ENCODE peak calls at places on chromosomes 6 and 20, in ten cellular contexts. One of them, this sample, is unnamed.

GRCh38 chr6:2802521-2803060 is 37.4 kb downstream of the WRNIP1 start:
- DNase-seq in neural crest cell: no peak
- DNase-seq in astrocyte of the spinal cord: no peak
- DNase-seq in pancreas: no peak
- DNase-seq in fibroblast of mammary gland: no peak
- DNase-seq in Calu3: no peak
- DNase-seq in right lobe of liver: no peak
- DNase-seq in CD4-positive, alpha-beta T cell: no peak
- DNase-seq in OCI-LY7: no peak
- DNase-seq in DND-41: no peak
- DNase-seq in this sample: no peak

GRCh38 chr6:36104836-36105235 is 25.5 kb upstream of the MAPK13 start:
- DNase-seq in neural crest cell: no peak
- DNase-seq in astrocyte of the spinal cord: no peak
- DNase-seq in pancreas: no peak
- DNase-seq in fibroblast of mammary gland: peak; percentile 38
- DNase-seq in Calu3: no peak
- DNase-seq in right lobe of liver: no peak
- DNase-seq in CD4-positive, alpha-beta T cell: no peak
- DNase-seq in OCI-LY7: no peak
- DNase-seq in DND-41: no peak
- DNase-seq in this sample: no peak

GRCh38 chr6:148770408-148771211 is 23.8 kb downstream of the UST start:
- DNase-seq in neural crest cell: no peak
- DNase-seq in astrocyte of the spinal cord: no peak
- DNase-seq in pancreas: no peak
- DNase-seq in fibroblast of mammary gland: no peak
- DNase-seq in Calu3: no peak
- DNase-seq in right lobe of liver: no peak
- DNase-seq in CD4-positive, alpha-beta T cell: no peak
- DNase-seq in OCI-LY7: no peak
- DNase-seq in DND-41: no peak
- DNase-seq in this sample: no peak

GRCh38 chr20:23415958-23416583 is 5.2 kb downstream of the NAPB start:
- DNase-seq in neural crest cell: no peak
- DNase-seq in astrocyte of the spinal cord: no peak
- DNase-seq in pancreas: no peak
- DNase-seq in fibroblast of mammary gland: peak; percentile 27
- DNase-seq in Calu3: no peak
- DNase-seq in right lobe of liver: no peak
- DNase-seq in CD4-positive, alpha-beta T cell: no peak
- DNase-seq in OCI-LY7: no peak
- DNase-seq in DND-41: no peak
- DNase-seq in this sample: no peak

GRCh38 chr6:46626228-46626909 is 26.2 kb downstream of the CYP39A1 start:
- DNase-seq in neural crest cell: no peak
- DNase-seq in astrocyte of the spinal cord: peak; percentile 56
- DNase-seq in pancreas: no peak
- DNase-seq in fibroblast of mammary gland: peak; percentile 53
- DNase-seq in Calu3: peak; percentile 16
- DNase-seq in right lobe of liver: no peak
- DNase-seq in CD4-positive, alpha-beta T cell: no peak
- DNase-seq in OCI-LY7: peak; percentile 79
- DNase-seq in DND-41: no peak
- DNase-seq in this sample: no peak

GRCh38 chr6:111685506-111685905 is 79.8 kb upstream of the TRAF3IP2 start:
- DNase-seq in neural crest cell: no peak
- DNase-seq in astrocyte of the spinal cord: no peak
- DNase-seq in pancreas: no peak
- DNase-seq in fibroblast of mammary gland: no peak
- DNase-seq in Calu3: no peak
- DNase-seq in right lobe of liver: no peak
- DNase-seq in CD4-positive, alpha-beta T cell: no peak
- DNase-seq in OCI-LY7: no peak
- DNase-seq in DND-41: no peak
- DNase-seq in this sample: no peak

GRCh38 chr6:45438849-45439406 is 61.2 kb upstream of the SUPT3H start:
- DNase-seq in neural crest cell: no peak
- DNase-seq in astrocyte of the spinal cord: peak; percentile 94
- DNase-seq in pancreas: no peak
- DNase-seq in fibroblast of mammary gland: peak; percentile 96
- DNase-seq in Calu3: no peak
- DNase-seq in right lobe of liver: no peak
- DNase-seq in CD4-positive, alpha-beta T cell: no peak
- DNase-seq in OCI-LY7: no peak
- DNase-seq in DND-41: peak; percentile 68
- DNase-seq in this sample: no peak

GRCh38 chr20:60224914-60225313 is 266.7 kb downstream of the CDH26 start:
- DNase-seq in neural crest cell: peak; percentile 35
- DNase-seq in astrocyte of the spinal cord: no peak
- DNase-seq in pancreas: no peak
- DNase-seq in fibroblast of mammary gland: peak; percentile 41
- DNase-seq in Calu3: peak; percentile 36
- DNase-seq in right lobe of liver: no peak
- DNase-seq in CD4-positive, alpha-beta T cell: no peak
- DNase-seq in OCI-LY7: peak; percentile 41
- DNase-seq in DND-41: peak; percentile 63
- DNase-seq in this sample: peak; percentile 57

GRCh38 chr20:54623923-54624569 is 148.7 kb downstream of the DOK5 start:
- DNase-seq in neural crest cell: no peak
- DNase-seq in astrocyte of the spinal cord: no peak
- DNase-seq in pancreas: no peak
- DNase-seq in fibroblast of mammary gland: no peak
- DNase-seq in Calu3: no peak
- DNase-seq in right lobe of liver: no peak
- DNase-seq in CD4-positive, alpha-beta T cell: no peak
- DNase-seq in OCI-LY7: no peak
- DNase-seq in DND-41: no peak
- DNase-seq in this sample: no peak

GRCh38 chr20:13102689-13103088 is 93.9 kb downstream of the SPTLC3 start:
- DNase-seq in neural crest cell: no peak
- DNase-seq in astrocyte of the spinal cord: no peak
- DNase-seq in pancreas: no peak
- DNase-seq in fibroblast of mammary gland: no peak
- DNase-seq in Calu3: no peak
- DNase-seq in right lobe of liver: no peak
- DNase-seq in CD4-positive, alpha-beta T cell: no peak
- DNase-seq in OCI-LY7: no peak
- DNase-seq in DND-41: no peak
- DNase-seq in this sample: no peak

GRCh38 chr6:13708679-13709261 is 2.9 kb downstream of the RANBP9 start:
- DNase-seq in neural crest cell: no peak
- DNase-seq in astrocyte of the spinal cord: peak; percentile 37
- DNase-seq in pancreas: no peak
- DNase-seq in fibroblast of mammary gland: peak; percentile 46
- DNase-seq in Calu3: no peak
- DNase-seq in right lobe of liver: no peak
- DNase-seq in CD4-positive, alpha-beta T cell: no peak
- DNase-seq in OCI-LY7: peak; percentile 45
- DNase-seq in DND-41: peak; percentile 22
- DNase-seq in this sample: no peak

GRCh38 chr6:160086754-160087153 is 34.9 kb upstream of the SLC22A1 start:
- DNase-seq in neural crest cell: no peak
- DNase-seq in astrocyte of the spinal cord: no peak
- DNase-seq in pancreas: no peak
- DNase-seq in fibroblast of mammary gland: no peak
- DNase-seq in Calu3: no peak
- DNase-seq in right lobe of liver: no peak
- DNase-seq in CD4-positive, alpha-beta T cell: no peak
- DNase-seq in OCI-LY7: no peak
- DNase-seq in DND-41: no peak
- DNase-seq in this sample: no peak

GRCh38 chr6:160089534-160089897 is 32.1 kb upstream of the SLC22A1 start:
- DNase-seq in neural crest cell: no peak
- DNase-seq in astrocyte of the spinal cord: no peak
- DNase-seq in pancreas: no peak
- DNase-seq in fibroblast of mammary gland: no peak
- DNase-seq in Calu3: no peak
- DNase-seq in right lobe of liver: no peak
- DNase-seq in CD4-positive, alpha-beta T cell: no peak
- DNase-seq in OCI-LY7: no peak
- DNase-seq in DND-41: no peak
- DNase-seq in this sample: no peak

GRCh38 chr6:160088069-160088773 is 33.4 kb upstream of the SLC22A1 start:
- DNase-seq in neural crest cell: peak; percentile 46
- DNase-seq in astrocyte of the spinal cord: peak; percentile 79
- DNase-seq in pancreas: no peak
- DNase-seq in fibroblast of mammary gland: peak; percentile 95
- DNase-seq in Calu3: peak; percentile 56
- DNase-seq in right lobe of liver: peak; percentile 75
- DNase-seq in CD4-positive, alpha-beta T cell: no peak
- DNase-seq in OCI-LY7: peak; percentile 8
- DNase-seq in DND-41: no peak
- DNase-seq in this sample: peak; percentile 73

GRCh38 chr6:160085713-160086505 is 35.7 kb upstream of the SLC22A1 start:
- DNase-seq in neural crest cell: no peak
- DNase-seq in astrocyte of the spinal cord: no peak
- DNase-seq in pancreas: no peak
- DNase-seq in fibroblast of mammary gland: no peak
- DNase-seq in Calu3: no peak
- DNase-seq in right lobe of liver: no peak
- DNase-seq in CD4-positive, alpha-beta T cell: no peak
- DNase-seq in OCI-LY7: no peak
- DNase-seq in DND-41: no peak
- DNase-seq in this sample: no peak

DNA sequence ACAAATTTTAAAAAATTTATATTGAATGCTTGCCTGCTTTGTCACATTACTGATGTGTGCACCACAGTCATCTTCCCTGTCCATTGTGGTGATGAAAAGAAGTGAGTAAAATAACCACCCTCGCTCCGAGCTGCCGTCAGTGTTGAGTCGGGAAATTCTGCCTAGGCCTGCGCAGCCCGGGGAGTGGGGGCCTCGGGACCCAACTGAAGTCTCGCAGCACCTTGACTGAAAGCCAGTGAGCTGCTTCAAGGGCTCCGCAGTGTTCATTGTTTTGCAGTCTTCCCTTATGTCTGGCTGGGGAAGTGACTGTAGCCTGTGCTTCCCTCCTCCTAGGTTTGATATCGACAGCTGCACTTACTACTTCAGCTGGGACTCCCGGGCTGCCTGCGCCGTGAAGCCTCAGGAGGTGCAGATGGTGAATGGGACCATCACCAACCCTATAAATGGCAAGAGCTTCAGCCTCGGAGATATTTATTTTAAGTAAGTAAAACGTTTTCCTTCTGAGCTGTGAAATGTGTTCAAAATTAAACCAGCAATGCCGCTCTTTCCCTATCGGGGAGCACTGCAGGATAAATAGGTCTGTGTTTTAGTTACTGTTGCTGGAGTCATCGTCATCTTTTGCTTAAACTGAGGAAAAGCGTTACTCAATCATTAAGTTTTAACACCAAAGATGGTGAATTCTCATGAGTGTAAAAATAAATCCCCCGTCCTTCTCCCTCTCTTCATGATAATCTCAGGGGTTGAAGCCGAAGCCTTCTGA is 32.7 kb upstream of the SLC22A1 start:
- DNase-seq in neural crest cell: no peak
- DNase-seq in astrocyte of the spinal cord: no peak
- DNase-seq in pancreas: no peak
- DNase-seq in fibroblast of mammary gland: no peak
- DNase-seq in Calu3: no peak
- DNase-seq in right lobe of liver: no peak
- DNase-seq in CD4-positive, alpha-beta T cell: no peak
- DNase-seq in OCI-LY7: no peak
- DNase-seq in DND-41: no peak
- DNase-seq in this sample: no peak
- TF ChIP-seq CTCF in neural crest cell: no peak
- TF ChIP-seq CTCF in astrocyte of the spinal cord: no peak
- TF ChIP-seq CTCF in pancreas: no peak
- TF ChIP-seq CTCF in fibroblast of mammary gland: no peak
- TF ChIP-seq CTCF in Calu3: peak; percentile 3
- TF ChIP-seq CTCF in right lobe of liver: no peak
- TF ChIP-seq CTCF in CD4-positive, alpha-beta T cell: no peak
- TF ChIP-seq CTCF in OCI-LY7: peak; percentile 21
- TF ChIP-seq CTCF in DND-41: no peak
- TF ChIP-seq CTCF in this sample: no peak

DNA sequence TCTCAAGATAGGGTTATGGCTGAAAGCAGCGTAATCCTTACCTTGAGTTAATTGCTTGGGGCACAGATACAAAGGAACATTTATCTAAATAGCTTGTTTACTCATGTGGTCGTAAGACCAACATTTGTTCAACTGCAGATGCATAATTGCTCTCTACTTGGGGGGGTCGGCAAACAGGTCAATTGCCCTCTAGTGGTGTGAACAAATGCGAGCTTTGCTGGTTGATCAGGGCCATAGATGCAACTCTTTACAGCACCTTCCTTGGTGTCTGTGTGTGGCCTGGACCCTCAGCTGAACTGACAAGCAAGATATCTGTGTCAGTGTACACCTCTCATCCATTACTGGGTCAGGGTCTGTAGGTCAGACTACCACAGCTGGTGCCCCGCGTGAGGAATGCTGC is 24.1 kb downstream of the HLA-DPA1 start:
- DNase-seq in neural crest cell: no peak
- DNase-seq in astrocyte of the spinal cord: no peak
- DNase-seq in pancreas: no peak
- DNase-seq in fibroblast of mammary gland: peak; percentile 2
- DNase-seq in Calu3: no peak
- DNase-seq in right lobe of liver: no peak
- DNase-seq in CD4-positive, alpha-beta T cell: no peak
- DNase-seq in OCI-LY7: peak; percentile 44
- DNase-seq in DND-41: no peak
- DNase-seq in this sample: no peak
- TF ChIP-seq CTCF in neural crest cell: no peak
- TF ChIP-seq CTCF in astrocyte of the spinal cord: peak; percentile 12
- TF ChIP-seq CTCF in pancreas: no peak
- TF ChIP-seq CTCF in fibroblast of mammary gland: peak; percentile 26
- TF ChIP-seq CTCF in Calu3: no peak
- TF ChIP-seq CTCF in right lobe of liver: peak; percentile 2
- TF ChIP-seq CTCF in CD4-positive, alpha-beta T cell: no peak
- TF ChIP-seq CTCF in OCI-LY7: peak; percentile 81
- TF ChIP-seq CTCF in DND-41: peak; percentile 27
- TF ChIP-seq CTCF in this sample: no peak

GRCh38 chr6:52162940-52163908 is 23.0 kb upstream of the IL17A start:
- DNase-seq in neural crest cell: no peak
- DNase-seq in astrocyte of the spinal cord: peak; percentile 4
- DNase-seq in pancreas: no peak
- DNase-seq in fibroblast of mammary gland: peak; percentile 44
- DNase-seq in Calu3: no peak
- DNase-seq in right lobe of liver: no peak
- DNase-seq in CD4-positive, alpha-beta T cell: no peak
- DNase-seq in OCI-LY7: peak; percentile 46
- DNase-seq in DND-41: peak; percentile 26
- DNase-seq in this sample: no peak
- TF ChIP-seq CTCF in neural crest cell: peak; percentile 72
- TF ChIP-seq CTCF in astrocyte of the spinal cord: peak; percentile 46
- TF ChIP-seq CTCF in pancreas: no peak
- TF ChIP-seq CTCF in fibroblast of mammary gland: peak; percentile 72
- TF ChIP-seq CTCF in Calu3: peak; percentile 59
- TF ChIP-seq CTCF in right lobe of liver: peak; percentile 79
- TF ChIP-seq CTCF in CD4-positive, alpha-beta T cell: peak; percentile 58
- TF ChIP-seq CTCF in OCI-LY7: peak; percentile 82
- TF ChIP-seq CTCF in DND-41: peak; percentile 97
- TF ChIP-seq CTCF in this sample: peak; percentile 26

DNA sequence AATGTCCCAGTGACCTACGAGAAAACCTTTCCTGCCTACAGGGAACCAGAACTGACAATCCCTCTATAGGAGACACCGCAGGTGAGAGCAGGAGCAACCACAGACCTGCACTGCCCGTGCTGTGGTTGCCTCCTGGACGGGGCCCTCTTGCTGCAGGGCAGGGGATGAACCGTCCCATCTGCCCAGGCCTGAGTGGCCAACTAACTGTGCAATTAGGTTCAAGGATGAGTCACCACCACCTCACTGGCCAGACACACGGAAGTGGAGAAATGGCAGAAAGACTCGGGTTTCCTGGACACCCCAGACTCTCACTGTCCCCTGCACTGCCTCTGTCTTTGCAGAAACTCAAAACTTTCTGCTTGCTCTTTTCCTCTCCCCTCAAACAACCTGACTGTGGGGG is 13.8 kb upstream of the HLA-G start:
- DNase-seq in neural crest cell: no peak
- DNase-seq in astrocyte of the spinal cord: no peak
- DNase-seq in pancreas: no peak
- DNase-seq in fibroblast of mammary gland: peak; percentile 41
- DNase-seq in Calu3: peak; percentile 54
- DNase-seq in right lobe of liver: no peak
- DNase-seq in CD4-positive, alpha-beta T cell: no peak
- DNase-seq in OCI-LY7: no peak
- DNase-seq in DND-41: no peak
- DNase-seq in this sample: no peak
- TF ChIP-seq CTCF in neural crest cell: no peak
- TF ChIP-seq CTCF in astrocyte of the spinal cord: no peak
- TF ChIP-seq CTCF in pancreas: no peak
- TF ChIP-seq CTCF in fibroblast of mammary gland: no peak
- TF ChIP-seq CTCF in Calu3: no peak
- TF ChIP-seq CTCF in right lobe of liver: no peak
- TF ChIP-seq CTCF in CD4-positive, alpha-beta T cell: no peak
- TF ChIP-seq CTCF in OCI-LY7: no peak
- TF ChIP-seq CTCF in DND-41: no peak
- TF ChIP-seq CTCF in this sample: no peak